ENCODE peak calls at places on chromosomes 1 and 21, in eight cellular contexts. G is CD8-positive, alpha-beta memory T cell; N is testis; M is aorta; Y is heart left ventricle; A is foreskin keratinocyte; U is mammary epithelial cell; X is heart right ventricle. B is an unnamed sample. For H3K4me1, the result is how much of the 10 kb centered on the place peaks cover.

GRCh38 chr1:20367626-20368025 is 77.0 kb downstream of the VWA5B1 start:
- DNase-seq in G (no peak), N (no peak), M (no peak), Y (peak), A (no peak), U (no peak), X (no peak), B (no peak)

GRCh38 chr1:3060601-3061551 is 8.1 kb upstream of the PRDM16 start:
- DNase-seq in G (peak), N (no peak), M (no peak), Y (peak), A (no peak), U (peak), X (no peak), B (no peak)

GRCh38 chr1:183723571-183723970 is 70.5 kb upstream of the APOBEC4 start:
- DNase-seq in G (no peak), N (no peak), M (no peak), Y (no peak), A (no peak), U (no peak), X (no peak), B (no peak)

GRCh38 chr1:227793948-227794812 is 21.3 kb upstream of the PRSS38 start:
- DNase-seq in G (no peak), N (peak), M (peak), Y (no peak), A (no peak), U (peak), X (peak), B (peak)

GRCh38 chr1:19735419-19736127 is 64.1 kb downstream of the TMCO4 start:
- DNase-seq in G (no peak), N (peak), M (peak), Y (peak), A (no peak), U (peak), X (peak), B (peak)

GRCh38 chr1:95086949-95087533 is 14.3 kb upstream of the ALG14 start:
- DNase-seq in G (no peak), N (peak), M (no peak), Y (no peak), A (peak), U (peak), X (no peak), B (peak)

GRCh38 chr1:153174624-153175023 is 23.9 kb upstream of the SPRR2G start:
- DNase-seq in G (no peak), N (no peak), M (no peak), Y (no peak), A (peak), U (peak), X (no peak), B (no peak)

GRCh38 chr1:173603056-173603591 is at the start of gene SLC9C2:
- DNase-seq in G (no peak), N (peak), M (no peak), Y (no peak), A (no peak), U (no peak), X (no peak), B (no peak)

GRCh38 chr1:54800899-54801759 is at the start of gene TTC22:
- DNase-seq in G (peak), N (no peak), M (no peak), Y (no peak), A (peak), U (peak), X (no peak), B (no peak)

GRCh38 chr1:15523104-15523921 is 702 bp downstream of the CASP9 start:
- DNase-seq in G (no peak), N (no peak), M (no peak), Y (no peak), A (no peak), U (no peak), X (no peak), B (no peak)

GRCh38 chr21:25215698-25216384 is 391.4 kb downstream of the MRPL39 start:
- DNase-seq in G (no peak), N (no peak), M (no peak), Y (no peak), A (no peak), U (no peak), X (no peak), B (no peak)

GRCh38 chr21:33560965-33561364 is 18.1 kb downstream of the SON start:
- DNase-seq in G (no peak), N (no peak), M (no peak), Y (no peak), A (no peak), U (no peak), X (no peak), B (no peak)

GRCh38 chr1:55898191-55898590 is 681.2 kb downstream of the PLPP3 start:
- DNase-seq in G (no peak), N (no peak), M (no peak), Y (no peak), A (no peak), U (peak), X (no peak), B (no peak)
- H3K4me1 ChIP-seq in G (under half), N (under half), M (under half), Y (under half), A (under half), U (under half), X (under half), B (under half)

GRCh38 chr21:40016234-40016633 is 149.0 kb downstream of the PCP4 start:
- DNase-seq in G (no peak), N (no peak), M (no peak), Y (no peak), A (no peak), U (no peak), X (no peak), B (no peak)

GRCh38 chr21:40014394-40014793 is 147.2 kb downstream of the PCP4 start:
- DNase-seq in G (no peak), N (no peak), M (no peak), Y (no peak), A (no peak), U (no peak), X (no peak), B (no peak)

GRCh38 chr21:40015818-40016217 is 148.6 kb downstream of the PCP4 start:
- DNase-seq in G (no peak), N (no peak), M (no peak), Y (no peak), A (no peak), U (no peak), X (no peak), B (peak)

GRCh38 chr21:40019076-40019475 is 151.8 kb downstream of the PCP4 start:
- DNase-seq in G (no peak), N (no peak), M (no peak), Y (no peak), A (no peak), U (no peak), X (no peak), B (peak)

DNA sequence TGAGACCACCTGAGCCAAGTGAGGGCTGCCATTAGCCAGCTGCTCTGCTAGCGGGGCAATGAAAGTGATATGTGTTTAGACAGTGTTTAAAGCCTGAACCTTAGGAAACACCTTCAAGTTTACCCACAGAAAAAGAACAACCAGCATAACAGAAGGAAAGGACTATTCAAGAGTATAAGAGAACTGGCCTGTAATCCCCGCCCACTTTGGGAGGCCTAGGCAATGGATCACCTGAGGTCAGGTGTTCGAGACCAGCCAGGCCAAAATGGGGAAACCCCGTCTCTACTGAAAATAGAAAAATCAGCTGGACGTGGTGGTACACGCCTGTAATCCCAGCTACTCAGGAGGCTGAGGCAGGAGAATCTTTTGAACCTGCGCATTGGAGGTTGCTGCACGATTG is 149.4 kb downstream of the PCP4 start:
- DNase-seq in G (no peak), N (no peak), M (no peak), Y (no peak), A (no peak), U (no peak), X (no peak), B (peak)
- H3K4me1 ChIP-seq in G (under half), N (under half), M (under half), Y (under half), A (under half), U (under half), X (under half), B (under half)

GRCh38 chr1:165630629-165631402 is at the start of gene MGST3:
- DNase-seq in G (peak), N (peak), M (peak), Y (peak), A (peak), U (peak), X (peak), B (peak)

GRCh38 chr1:165631403-165632151 is 543 bp downstream of the MGST3 start:
- DNase-seq in G (peak), N (peak), M (peak), Y (peak), A (peak), U (peak), X (peak), B (peak)

GRCh38 chr1:165632152-165632469 is 1.1 kb downstream of the MGST3 start:
- DNase-seq in G (no peak), N (peak), M (no peak), Y (no peak), A (no peak), U (no peak), X (no peak), B (no peak)

GRCh38 chr1:165633624-165634023 is 2.6 kb downstream of the MGST3 start:
- DNase-seq in G (no peak), N (no peak), M (no peak), Y (no peak), A (no peak), U (peak), X (no peak), B (no peak)

DNA sequence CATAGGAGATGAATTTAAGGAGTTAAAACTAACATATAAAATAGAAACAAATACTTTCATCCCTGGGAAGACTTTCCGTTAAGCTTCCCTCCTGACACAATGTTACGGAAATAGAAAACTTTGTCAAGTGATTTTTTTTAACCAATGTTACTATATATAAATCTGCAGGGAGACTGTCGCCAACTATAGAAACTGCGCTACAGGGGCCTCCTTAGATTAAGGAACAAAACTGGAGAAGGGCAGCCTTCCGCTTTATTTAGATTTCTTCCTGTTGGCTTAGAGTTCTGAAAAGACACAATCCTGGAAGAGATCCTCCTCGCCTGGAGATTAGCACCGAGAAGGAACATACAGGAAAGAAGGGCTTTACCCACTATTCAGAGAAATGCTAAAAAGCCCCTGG is 1.5 kb downstream of the MGST3 start:
- DNase-seq in G (no peak), N (no peak), M (no peak), Y (no peak), A (no peak), U (no peak), X (no peak), B (no peak)
- H3K4me1 ChIP-seq in G (under half), N (under half), M (under half), Y (half or more), A (under half), U (under half), X (half or more), B (under half)

GRCh38 chr1:235948774-235949427 is 82.2 kb upstream of the LYST start:
- DNase-seq in G (no peak), N (no peak), M (no peak), Y (no peak), A (no peak), U (no peak), X (no peak), B (no peak)
- H3K4me1 ChIP-seq in G (under half), N (under half), M (under half), Y (under half), A (under half), U (under half), X (under half), B (under half)

B was measured in SJSA1.